ENCODE peak calls at places on chromosomes 5 and 9, in five cellular contexts. G, X, N, W and K are unnamed samples. For H3K4me1, the result is how much of the 10 kb centered on the place peaks cover.

GRCh38 chr5:5164158-5164557 is 24.0 kb downstream of the ADAMTS16 start:
- DNase-seq in N (no peak), W (no peak), G (no peak), X (no peak), K (no peak)

GRCh38 chr9:89311346-89312153 is 555 bp downstream of the CKS2 start:
- DNase-seq in G (peak), N (no peak), W (no peak), X (no peak), K (peak)

GRCh38 chr5:132781029-132781428 is 4.0 kb upstream of the SEPTIN8 start:
- DNase-seq in G (no peak), N (no peak), X (no peak), W (no peak), K (no peak)

GRCh38 chr9:114318416-114318815 is 4.5 kb upstream of the ORM1 start:
- DNase-seq in W (no peak), N (no peak), X (no peak), G (no peak), K (peak)

GRCh38 chr5:175195698-175196656 is 248.0 kb downstream of the DRD1 start:
- DNase-seq in G (no peak), W (peak), N (no peak), X (no peak), K (no peak)

GRCh38 chr5:64861281-64861680 is 92.6 kb downstream of the CWC27 start:
- DNase-seq in W (no peak), X (no peak), G (no peak), N (no peak), K (no peak)

GRCh38 chr9:126690431-126691051 is 76.8 kb downstream of the LMX1B start:
- DNase-seq in W (peak), X (peak), N (peak), G (peak), K (peak)

GRCh38 chr9:33105504-33105903 is 29.0 kb upstream of the SMU1 start:
- DNase-seq in X (no peak), W (no peak), G (no peak), N (no peak), K (no peak)

GRCh38 chr5:16888694-16889124 is 47.4 kb downstream of the MYO10 start:
- DNase-seq in G (no peak), X (peak), W (peak), N (no peak), K (no peak)

GRCh38 chr5:133321833-133322420 is 270.1 kb downstream of the HSPA4 start:
- DNase-seq in X (peak), W (no peak), N (peak), G (no peak), K (no peak)

GRCh38 chr5:69206528-69207190 is 17.3 kb downstream of the CENPH start:
- DNase-seq in G (no peak), X (no peak), N (no peak), W (peak), K (no peak)

GRCh38 chr9:114426046-114426948 is 38.5 kb upstream of the AKNA start:
- DNase-seq in X (no peak), W (no peak), G (peak), N (no peak), K (no peak)

GRCh38 chr9:631596-631995 is 209.9 kb upstream of the DMRT1 start:
- DNase-seq in W (no peak), G (no peak), X (no peak), N (no peak), K (no peak)

GRCh38 chr5:60685700-60686099 is 14.3 kb downstream of the DEPDC1B start:
- DNase-seq in G (no peak), X (no peak), W (no peak), N (no peak), K (no peak)
- H3K4me1 ChIP-seq in G (under half), X (under half), W (under half), N (under half), K (under half)

GRCh38 chr9:14957054-14957453 is 46.8 kb upstream of the FREM1 start:
- DNase-seq in W (no peak), X (no peak), G (no peak), N (no peak), K (no peak)
- H3K4me1 ChIP-seq in W (under half), X (under half), G (under half), N (under half), K (under half)

DNA sequence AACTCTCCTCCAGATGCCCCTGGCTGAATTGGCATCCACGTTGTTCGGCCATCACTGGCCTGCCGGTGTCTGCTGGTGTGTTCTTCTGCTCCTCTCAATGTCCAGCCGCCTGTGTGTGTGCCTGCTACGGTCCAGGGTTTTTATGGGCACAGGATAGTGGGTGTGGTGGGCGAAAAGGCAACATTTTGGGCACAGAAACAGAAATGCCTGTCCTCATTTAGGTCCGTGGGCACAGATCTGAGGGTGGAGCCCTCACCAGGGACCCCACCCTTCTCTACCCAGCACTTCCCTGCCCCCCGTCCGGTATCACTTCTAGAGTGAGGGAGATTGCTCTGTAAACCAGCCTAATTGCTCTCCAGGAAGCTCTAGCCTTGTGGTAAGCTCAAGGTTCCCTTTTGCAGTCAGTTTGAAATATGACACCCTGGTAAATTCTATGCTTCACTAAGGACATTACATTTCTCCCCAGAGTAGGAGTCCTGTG is 410.1 kb downstream of the MAT2B start:
- DNase-seq in X (no peak), W (no peak), G (peak), N (no peak), K (peak)
- H3K4me1 ChIP-seq in X (under half), W (under half), G (under half), N (under half), K (under half)

GRCh38 chr9:136630662-136630992 is 32.1 kb upstream of the EGFL7 start:
- DNase-seq in W (no peak), G (no peak), X (no peak), N (no peak), K (no peak)

GRCh38 chr9:136629001-136629878 is 33.5 kb upstream of the EGFL7 start:
- DNase-seq in N (no peak), X (no peak), W (no peak), G (peak), K (peak)

GRCh38 chr9:136631038-136632000 is 31.4 kb upstream of the EGFL7 start:
- DNase-seq in N (peak), W (peak), G (peak), X (peak), K (peak)

GRCh38 chr9:136628287-136628686 is 34.4 kb upstream of the EGFL7 start:
- DNase-seq in N (no peak), W (no peak), G (no peak), X (no peak), K (peak)

DNA sequence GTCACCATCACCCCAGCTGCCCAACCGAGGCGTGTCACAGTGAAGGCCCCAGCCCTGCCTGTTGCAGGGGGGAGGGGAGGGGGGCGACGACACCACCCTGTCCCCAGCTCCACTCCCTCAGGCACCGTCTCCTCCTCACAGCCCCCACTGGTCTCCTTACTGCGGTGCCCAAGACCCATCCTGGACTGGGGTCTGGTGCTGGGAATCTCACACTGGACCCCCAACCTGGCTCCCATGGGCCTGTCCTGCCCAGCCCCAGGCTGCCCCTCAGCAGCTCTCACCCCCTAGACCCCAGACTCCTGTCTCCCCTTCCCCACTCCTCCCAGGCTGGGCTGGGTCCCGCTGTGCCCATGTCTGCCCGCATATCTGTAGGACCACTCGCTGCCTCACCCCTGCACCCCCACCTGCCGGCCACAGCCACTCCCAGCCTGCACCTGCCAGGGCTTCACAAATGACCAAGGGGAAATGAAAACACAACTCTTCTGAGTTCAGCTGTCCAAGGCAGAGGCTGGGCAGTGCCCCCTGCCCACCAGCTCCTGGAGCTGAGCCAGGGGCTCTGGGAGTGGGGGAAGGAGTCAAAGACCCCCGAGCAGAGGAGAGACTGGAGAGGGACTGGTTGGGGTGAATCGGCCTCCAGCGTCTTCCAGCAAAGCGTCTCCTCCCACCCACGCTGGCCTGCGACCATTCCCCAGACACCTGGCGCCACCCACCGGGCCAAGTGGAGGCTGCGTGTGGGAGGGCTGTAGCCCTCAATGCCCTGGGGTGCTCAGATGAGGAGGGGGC is 32.6 kb upstream of the EGFL7 start:
- DNase-seq in X (peak), G (peak), W (no peak), N (peak), K (peak)
- H3K4me1 ChIP-seq in X (half or more), G (under half), W (under half), N (under half), K (under half)

DNA sequence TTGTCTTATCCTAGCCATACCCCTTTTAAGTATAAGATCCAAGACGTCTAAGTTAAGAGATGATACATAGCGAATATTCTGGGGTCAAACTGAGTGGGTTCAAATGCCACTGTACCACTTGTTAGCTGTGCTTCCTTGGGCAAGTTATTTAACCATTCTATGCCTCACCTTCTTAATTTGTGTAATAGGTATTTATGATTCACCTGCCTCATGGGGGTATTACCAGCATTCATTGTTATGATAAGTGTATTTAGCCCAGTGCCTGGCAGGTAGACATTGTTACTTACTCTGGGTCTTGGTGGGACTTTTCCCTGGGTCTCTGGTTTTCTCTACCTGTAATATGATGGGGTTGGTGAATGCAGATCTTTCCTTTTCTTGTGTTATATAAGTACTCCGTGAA is 3.8 kb downstream of the LARP1 start:
- DNase-seq in N (no peak), W (no peak), X (no peak), G (no peak), K (no peak)
- H3K4me1 ChIP-seq in N (half or more), W (under half), X (half or more), G (under half), K (under half)